ENCODE peak calls at places on chromosomes 12 and 14, in nine cellular contexts. Q, S, C, E, R, Y, J, L and Z are unnamed samples.

GRCh38 chr14:97703006-97703760 is 906.0 kb downstream of the VRK1 start:
- DNase-seq in Q (no peak), S (no peak), C (no peak), E (peak; percentile 53), R (no peak), Y (no peak), J (no peak), L (no peak), Z (no peak)

GRCh38 chr12:15689751-15690191 is 99.4 kb downstream of the EPS8 start:
- DNase-seq in Q (no peak), S (no peak), C (no peak), E (no peak), R (no peak), Y (no peak), J (no peak), L (no peak), Z (no peak)

GRCh38 chr12:57340104-57340503 is 89.1 kb upstream of the STAC3 start:
- DNase-seq in Q (peak; percentile 36), S (peak; percentile 3), C (no peak), E (no peak), R (no peak), Y (no peak), J (peak; percentile 28), L (no peak), Z (peak; percentile 84)

GRCh38 chr12:123223241-123223668 is 9.7 kb downstream of the MPHOSPH9 start:
- DNase-seq in Q (no peak), S (no peak), C (no peak), E (peak; percentile 71), R (no peak), Y (peak; percentile 71), J (no peak), L (no peak), Z (no peak)

GRCh38 chr12:94650143-94651056 is at the start of gene TMCC3:
- DNase-seq in Q (peak; percentile 68), S (peak; percentile 43), C (peak; percentile 42), E (no peak), R (no peak), Y (no peak), J (no peak), L (no peak), Z (peak; percentile 79)

GRCh38 chr14:88322505-88323085 is 474 bp downstream of the KCNK10 start:
- DNase-seq in Q (peak; percentile 80), S (no peak), C (no peak), E (no peak), R (no peak), Y (no peak), J (no peak), L (no peak), Z (no peak)

GRCh38 chr14:61837336-61838229 is 75.4 kb downstream of the SNAPC1 start:
- DNase-seq in Q (peak; percentile 83), S (peak; percentile 53), C (peak; percentile 68), E (peak; percentile 64), R (peak; percentile 70), Y (peak; percentile 85), J (peak; percentile 45), L (peak; percentile 83), Z (peak; percentile 89)

GRCh38 chr14:99672506-99673327 is 11.4 kb upstream of the CYP46A1 start:
- DNase-seq in Q (no peak), S (no peak), C (no peak), E (peak; percentile 56), R (no peak), Y (no peak), J (no peak), L (peak; percentile 81), Z (no peak)

GRCh38 chr12:70074510-70074909 is 168.7 kb upstream of the CNOT2 start:
- DNase-seq in Q (no peak), S (no peak), C (no peak), E (no peak), R (no peak), Y (no peak), J (no peak), L (no peak), Z (no peak)

GRCh38 chr12:111353603-111354295 is 15.1 kb downstream of the PHETA1 start:
- DNase-seq in Q (no peak), S (no peak), C (no peak), E (no peak), R (no peak), Y (no peak), J (no peak), L (no peak), Z (no peak)

GRCh38 chr12:115638753-115639666 is 638.5 kb downstream of the MED13L start:
- DNase-seq in Q (peak; percentile 48), S (no peak), C (no peak), E (no peak), R (no peak), Y (no peak), J (no peak), L (no peak), Z (no peak)

GRCh38 chr12:108112815-108113556 is 16.1 kb upstream of the WSCD2 start:
- DNase-seq in Q (peak; percentile 30), S (no peak), C (no peak), E (no peak), R (no peak), Y (no peak), J (no peak), L (no peak), Z (no peak)

GRCh38 chr12:113528606-113529005 is 56.9 kb upstream of the LHX5 start:
- DNase-seq in Q (no peak), S (no peak), C (no peak), E (no peak), R (no peak), Y (no peak), J (no peak), L (no peak), Z (no peak)

GRCh38 chr12:105020241-105020962 is 34.3 kb downstream of the NOPCHAP1 start:
- DNase-seq in Q (no peak), S (no peak), C (no peak), E (no peak), R (no peak), Y (no peak), J (no peak), L (no peak), Z (no peak)

GRCh38 chr14:104593241-104593701 is 11.3 kb downstream of the TMEM179 start:
- DNase-seq in Q (peak; percentile 43), S (no peak), C (no peak), E (no peak), R (no peak), Y (no peak), J (no peak), L (no peak), Z (no peak)